ENCODE peak calls at places on chromosomes 12 and 14, in nine cellular contexts. One of them, this sample, is unnamed.

GRCh38 chr14:98514016-98514415 is 758.0 kb downstream of the BCL11B start:
- ATAC-seq in right cardiac atrium: no peak
- ATAC-seq in body of pancreas: no peak
- ATAC-seq in pancreas: no peak
- ATAC-seq in PC-3: no peak
- ATAC-seq in K562: no peak
- ATAC-seq in RWPE2: no peak
- ATAC-seq in psoas muscle: no peak
- ATAC-seq in aorta: no peak
- ATAC-seq in this sample: no peak

GRCh38 chr14:92663049-92663448 is 85.4 kb downstream of the LGMN start:
- ATAC-seq in RWPE2: no peak
- ATAC-seq in psoas muscle: no peak
- ATAC-seq in aorta: no peak
- ATAC-seq in pancreas: no peak
- ATAC-seq in PC-3: peak
- ATAC-seq in right cardiac atrium: no peak
- ATAC-seq in K562: no peak
- ATAC-seq in body of pancreas: no peak
- ATAC-seq in this sample: no peak

GRCh38 chr12:109811624-109811995 is 21.6 kb downstream of the TRPV4 start:
- ATAC-seq in pancreas: no peak
- ATAC-seq in body of pancreas: no peak
- ATAC-seq in PC-3: peak
- ATAC-seq in right cardiac atrium: no peak
- ATAC-seq in psoas muscle: no peak
- ATAC-seq in aorta: no peak
- ATAC-seq in K562: peak
- ATAC-seq in RWPE2: peak
- ATAC-seq in this sample: no peak

GRCh38 chr12:54018608-54018984 is 9.6 kb upstream of the HOXC6 start:
- ATAC-seq in body of pancreas: no peak
- ATAC-seq in pancreas: no peak
- ATAC-seq in right cardiac atrium: no peak
- ATAC-seq in PC-3: no peak
- ATAC-seq in K562: peak
- ATAC-seq in aorta: peak
- ATAC-seq in psoas muscle: peak
- ATAC-seq in RWPE2: no peak
- ATAC-seq in this sample: no peak

GRCh38 chr14:74853581-74853980 is 22.4 kb downstream of the PROX2 start:
- ATAC-seq in PC-3: no peak
- ATAC-seq in RWPE2: no peak
- ATAC-seq in aorta: no peak
- ATAC-seq in body of pancreas: peak
- ATAC-seq in psoas muscle: no peak
- ATAC-seq in K562: peak
- ATAC-seq in right cardiac atrium: no peak
- ATAC-seq in pancreas: peak
- ATAC-seq in this sample: no peak

GRCh38 chr12:32902287-32902996 is 5.9 kb upstream of the PKP2 start:
- ATAC-seq in RWPE2: no peak
- ATAC-seq in K562: no peak
- ATAC-seq in pancreas: peak
- ATAC-seq in aorta: no peak
- ATAC-seq in PC-3: no peak
- ATAC-seq in body of pancreas: no peak
- ATAC-seq in psoas muscle: no peak
- ATAC-seq in right cardiac atrium: no peak
- ATAC-seq in this sample: no peak

GRCh38 chr14:86357119-86357518 is 827.2 kb downstream of the FLRT2 start:
- ATAC-seq in body of pancreas: no peak
- ATAC-seq in psoas muscle: no peak
- ATAC-seq in right cardiac atrium: no peak
- ATAC-seq in pancreas: no peak
- ATAC-seq in aorta: no peak
- ATAC-seq in RWPE2: peak
- ATAC-seq in PC-3: no peak
- ATAC-seq in K562: no peak
- ATAC-seq in this sample: no peak

GRCh38 chr12:56010112-56010570 is 10.7 kb upstream of the IKZF4 start:
- ATAC-seq in PC-3: no peak
- ATAC-seq in pancreas: no peak
- ATAC-seq in K562: peak
- ATAC-seq in right cardiac atrium: no peak
- ATAC-seq in body of pancreas: no peak
- ATAC-seq in psoas muscle: no peak
- ATAC-seq in RWPE2: no peak
- ATAC-seq in aorta: no peak
- ATAC-seq in this sample: no peak

GRCh38 chr12:6229224-6229748 is 29.1 kb downstream of the CD9 start:
- ATAC-seq in right cardiac atrium: no peak
- ATAC-seq in aorta: peak
- ATAC-seq in body of pancreas: peak
- ATAC-seq in psoas muscle: no peak
- ATAC-seq in RWPE2: peak
- ATAC-seq in PC-3: peak
- ATAC-seq in pancreas: peak
- ATAC-seq in K562: no peak
- ATAC-seq in this sample: no peak

GRCh38 chr12:6231359-6232268 is 31.4 kb downstream of the CD9 start:
- ATAC-seq in pancreas: no peak
- ATAC-seq in right cardiac atrium: no peak
- ATAC-seq in psoas muscle: no peak
- ATAC-seq in K562: no peak
- ATAC-seq in RWPE2: no peak
- ATAC-seq in PC-3: no peak
- ATAC-seq in body of pancreas: no peak
- ATAC-seq in aorta: no peak
- ATAC-seq in this sample: no peak

GRCh38 chr12:6230321-6231110 is 30.3 kb downstream of the CD9 start:
- ATAC-seq in PC-3: no peak
- ATAC-seq in aorta: no peak
- ATAC-seq in right cardiac atrium: peak
- ATAC-seq in RWPE2: no peak
- ATAC-seq in K562: no peak
- ATAC-seq in body of pancreas: peak
- ATAC-seq in pancreas: peak
- ATAC-seq in psoas muscle: peak
- ATAC-seq in this sample: peak

GRCh38 chr12:6228535-6229223 is 28.5 kb downstream of the CD9 start:
- ATAC-seq in PC-3: peak
- ATAC-seq in K562: no peak
- ATAC-seq in body of pancreas: no peak
- ATAC-seq in pancreas: no peak
- ATAC-seq in aorta: peak
- ATAC-seq in psoas muscle: no peak
- ATAC-seq in right cardiac atrium: no peak
- ATAC-seq in RWPE2: peak
- ATAC-seq in this sample: peak

DNA sequence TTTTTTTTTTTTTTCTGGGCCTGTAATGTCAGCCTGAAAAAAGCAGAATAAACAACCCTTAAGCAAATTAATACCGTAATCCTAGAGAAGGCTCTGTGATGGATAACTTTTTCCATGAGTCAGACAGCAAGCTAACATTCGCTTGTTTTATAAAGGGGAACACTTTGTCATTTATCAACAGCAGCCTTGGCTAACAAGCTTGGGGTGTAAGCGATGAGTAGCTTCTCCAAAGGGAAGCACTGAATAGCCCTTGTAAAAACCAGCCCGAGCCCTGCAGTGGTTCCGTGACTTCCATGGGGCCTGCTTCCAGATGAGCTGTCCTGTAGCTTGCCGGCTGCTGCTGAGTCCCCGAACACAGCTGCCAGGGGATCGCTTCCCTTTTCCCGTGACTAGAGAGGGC is 29.6 kb downstream of the CD9 start:
- ATAC-seq in aorta: peak
- ATAC-seq in RWPE2: peak
- ATAC-seq in PC-3: peak
- ATAC-seq in right cardiac atrium: peak
- ATAC-seq in K562: no peak
- ATAC-seq in psoas muscle: peak
- ATAC-seq in pancreas: peak
- ATAC-seq in body of pancreas: peak
- ATAC-seq in this sample: peak
- H3K27ac ChIP-seq in aorta: peak
- H3K27ac ChIP-seq in RWPE2: peak
- H3K27ac ChIP-seq in PC-3: peak
- H3K27ac ChIP-seq in right cardiac atrium: peak
- H3K27ac ChIP-seq in K562: no peak
- H3K27ac ChIP-seq in psoas muscle: peak
- H3K27ac ChIP-seq in pancreas: peak
- H3K27ac ChIP-seq in body of pancreas: peak
- H3K27ac ChIP-seq in this sample: peak

GRCh38 chr12:133038310-133038709 is 1.0 kb downstream of the ZNF84 start:
- ATAC-seq in psoas muscle: no peak
- ATAC-seq in pancreas: no peak
- ATAC-seq in PC-3: no peak
- ATAC-seq in aorta: no peak
- ATAC-seq in RWPE2: no peak
- ATAC-seq in K562: no peak
- ATAC-seq in right cardiac atrium: no peak
- ATAC-seq in body of pancreas: no peak
- ATAC-seq in this sample: no peak
- H3K27ac ChIP-seq in psoas muscle: peak
- H3K27ac ChIP-seq in pancreas: no peak
- H3K27ac ChIP-seq in PC-3: no peak
- H3K27ac ChIP-seq in aorta: no peak
- H3K27ac ChIP-seq in RWPE2: peak
- H3K27ac ChIP-seq in K562: peak
- H3K27ac ChIP-seq in right cardiac atrium: peak
- H3K27ac ChIP-seq in body of pancreas: no peak
- H3K27ac ChIP-seq in this sample: no peak

DNA sequence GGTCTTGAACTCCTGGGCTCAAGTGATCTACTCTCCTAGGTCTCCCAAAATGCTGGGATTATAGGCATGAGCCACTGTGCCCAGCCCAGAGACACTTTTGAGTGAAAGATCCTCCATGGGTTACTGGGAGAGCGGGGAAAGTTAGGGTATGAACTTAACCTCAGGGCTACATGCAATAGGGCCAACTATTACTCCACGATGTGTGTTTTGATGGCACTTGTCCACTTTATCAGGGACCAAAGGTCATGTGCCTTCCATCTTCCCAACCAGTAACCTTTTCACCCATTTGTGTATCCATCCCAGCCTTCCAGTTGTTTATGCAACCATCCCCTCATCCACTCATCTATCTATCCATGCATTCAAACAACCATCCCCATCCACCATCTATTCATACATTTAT is 60.6 kb upstream of the NOS1 start:
- ATAC-seq in right cardiac atrium: no peak
- ATAC-seq in aorta: no peak
- ATAC-seq in body of pancreas: no peak
- ATAC-seq in PC-3: no peak
- ATAC-seq in pancreas: no peak
- ATAC-seq in psoas muscle: no peak
- ATAC-seq in K562: no peak
- ATAC-seq in RWPE2: no peak
- ATAC-seq in this sample: no peak
- H3K27ac ChIP-seq in right cardiac atrium: no peak
- H3K27ac ChIP-seq in aorta: no peak
- H3K27ac ChIP-seq in body of pancreas: no peak
- H3K27ac ChIP-seq in PC-3: no peak
- H3K27ac ChIP-seq in pancreas: no peak
- H3K27ac ChIP-seq in psoas muscle: no peak
- H3K27ac ChIP-seq in K562: no peak
- H3K27ac ChIP-seq in RWPE2: no peak
- H3K27ac ChIP-seq in this sample: no peak

GRCh38 chr12:104275689-104276088 is 27.9 kb upstream of the EID3 start:
- ATAC-seq in psoas muscle: no peak
- ATAC-seq in PC-3: peak
- ATAC-seq in RWPE2: no peak
- ATAC-seq in right cardiac atrium: no peak
- ATAC-seq in pancreas: no peak
- ATAC-seq in aorta: no peak
- ATAC-seq in body of pancreas: no peak
- ATAC-seq in K562: no peak
- ATAC-seq in this sample: no peak

GRCh38 chr12:104274811-104275210 is 28.7 kb upstream of the EID3 start:
- ATAC-seq in right cardiac atrium: no peak
- ATAC-seq in pancreas: no peak
- ATAC-seq in K562: no peak
- ATAC-seq in psoas muscle: no peak
- ATAC-seq in body of pancreas: no peak
- ATAC-seq in RWPE2: no peak
- ATAC-seq in aorta: no peak
- ATAC-seq in PC-3: no peak
- ATAC-seq in this sample: no peak

GRCh38 chr12:104273503-104273902 is 30.0 kb upstream of the EID3 start:
- ATAC-seq in RWPE2: no peak
- ATAC-seq in PC-3: no peak
- ATAC-seq in right cardiac atrium: no peak
- ATAC-seq in pancreas: no peak
- ATAC-seq in K562: no peak
- ATAC-seq in psoas muscle: no peak
- ATAC-seq in body of pancreas: no peak
- ATAC-seq in aorta: no peak
- ATAC-seq in this sample: no peak

GRCh38 chr12:104279164-104279563 is 24.4 kb upstream of the EID3 start:
- ATAC-seq in pancreas: no peak
- ATAC-seq in psoas muscle: no peak
- ATAC-seq in PC-3: no peak
- ATAC-seq in body of pancreas: no peak
- ATAC-seq in right cardiac atrium: no peak
- ATAC-seq in aorta: no peak
- ATAC-seq in RWPE2: no peak
- ATAC-seq in K562: no peak
- ATAC-seq in this sample: no peak

DNA sequence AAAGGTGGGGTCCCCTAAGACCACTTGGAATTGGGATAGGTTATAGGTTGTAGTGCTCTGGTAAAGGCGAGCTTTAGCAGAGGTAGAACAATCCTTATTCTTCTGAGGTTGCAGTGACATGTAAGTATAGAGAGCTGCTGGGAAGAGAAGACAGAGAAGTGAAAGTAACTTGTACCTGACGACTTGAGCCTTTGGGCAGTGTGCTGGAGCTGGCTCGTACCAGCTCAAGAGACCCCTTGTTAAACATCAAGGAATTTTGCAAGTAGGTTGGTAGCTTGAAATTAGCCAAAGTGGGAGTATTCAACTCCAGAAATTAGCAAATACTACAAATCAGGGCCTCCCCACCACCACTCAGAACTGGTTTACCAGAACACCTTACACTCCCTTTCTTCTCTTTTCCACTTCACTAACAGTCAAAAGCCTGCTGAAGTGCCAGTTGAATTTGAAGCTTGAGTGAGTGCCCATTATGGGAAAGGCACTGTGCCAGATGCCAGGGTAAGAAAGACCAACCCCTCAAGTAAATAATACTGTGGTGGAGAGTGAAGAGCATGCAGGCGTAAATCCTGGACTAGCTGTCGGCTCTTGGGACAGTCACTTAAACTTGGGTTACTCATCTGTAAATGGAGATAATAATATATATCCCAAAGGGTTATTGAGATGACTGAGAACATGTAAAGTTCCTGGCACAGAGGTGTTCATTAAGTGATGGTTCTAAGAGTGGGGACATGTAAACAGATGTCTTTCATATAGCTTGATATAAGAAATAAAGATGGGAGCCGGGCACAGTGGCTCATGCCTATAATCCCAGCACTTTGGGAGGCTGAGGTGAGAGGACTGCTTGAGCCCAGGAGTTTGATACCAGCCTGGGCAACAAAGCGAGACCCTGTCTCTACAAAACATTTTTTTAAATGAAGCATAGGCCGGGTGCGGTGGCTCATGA is 27.1 kb upstream of the EID3 start:
- ATAC-seq in K562: peak
- ATAC-seq in PC-3: peak
- ATAC-seq in RWPE2: no peak
- ATAC-seq in body of pancreas: no peak
- ATAC-seq in aorta: no peak
- ATAC-seq in pancreas: peak
- ATAC-seq in right cardiac atrium: peak
- ATAC-seq in psoas muscle: no peak
- ATAC-seq in this sample: peak
- H3K27ac ChIP-seq in K562: no peak
- H3K27ac ChIP-seq in PC-3: peak
- H3K27ac ChIP-seq in RWPE2: peak
- H3K27ac ChIP-seq in body of pancreas: no peak
- H3K27ac ChIP-seq in aorta: no peak
- H3K27ac ChIP-seq in pancreas: no peak
- H3K27ac ChIP-seq in right cardiac atrium: no peak
- H3K27ac ChIP-seq in psoas muscle: no peak
- H3K27ac ChIP-seq in this sample: no peak